ENCODE peak calls at places on chromosomes 2 and 18, in seven cellular contexts. M is stimulated activated naive B cell treated with anti-CD40 and anti-IgM and Interleukin-4, amounts not matched to agents 10 μg/mL and 1 μg/mL and 100 μg/mL, for 72 hours; R is GM03348; B is CD8-positive, alpha-beta T cell; E is central memory CD4-positive, alpha-beta T cell; S is activated naive CD4-positive, alpha-beta T cell treated with anti-CD3 and anti-CD28 coated beads, Interleukin-2, amount 50 U/mL, for 16 hours; Y is KG1. K is an unnamed sample.

GRCh38 chr2:64228126-64228678 is 84.0 kb upstream of the PELI1 start:
- DNase-seq in S (peak), Y (no peak), E (peak), M (peak), R (peak), B (peak), K (peak)

GRCh38 chr2:47720036-47720435 is 62.9 kb upstream of the MSH6 start:
- DNase-seq in B (no peak), S (no peak), E (no peak), M (no peak), Y (no peak), R (no peak), K (no peak)

GRCh38 chr2:101788995-101789970 is 91.8 kb downstream of the MAP4K4 start:
- DNase-seq in S (no peak), Y (no peak), E (no peak), M (no peak), B (no peak), R (no peak), K (no peak)

GRCh38 chr2:201880620-201881381 is 74.5 kb downstream of the CDK15 start:
- DNase-seq in E (no peak), S (no peak), Y (no peak), M (no peak), R (peak), B (no peak), K (no peak)

GRCh38 chr2:42722328-42723190 is 41.4 kb downstream of the OXER1 start:
- DNase-seq in M (peak), Y (no peak), E (no peak), R (peak), S (no peak), B (no peak), K (no peak)

GRCh38 chr2:70887550-70888229 is 48.0 kb upstream of the ATP6V1B1 start:
- DNase-seq in E (no peak), Y (no peak), R (no peak), S (peak), B (peak), M (no peak), K (no peak)

GRCh38 chr2:162071016-162071415 is 3.0 kb downstream of the DPP4 start:
- DNase-seq in R (no peak), M (no peak), B (no peak), S (no peak), Y (no peak), E (no peak), K (no peak)

GRCh38 chr2:160719116-160719515 is 225.5 kb upstream of the RBMS1 start:
- DNase-seq in M (no peak), R (peak), S (no peak), Y (no peak), B (no peak), E (no peak), K (no peak)

GRCh38 chr2:101253013-101253712 is 477 bp downstream of the CNOT11 start:
- DNase-seq in M (peak), R (peak), E (peak), S (peak), B (peak), Y (no peak), K (peak)

GRCh38 chr2:167508709-167509108 is 620.4 kb downstream of the XIRP2 start:
- DNase-seq in S (no peak), B (no peak), M (no peak), R (no peak), E (no peak), Y (no peak), K (no peak)

GRCh38 chr2:239569401-239570090 is 168.7 kb upstream of the HDAC4 start:
- DNase-seq in M (no peak), R (no peak), B (no peak), E (no peak), S (no peak), Y (no peak), K (no peak)

GRCh38 chr2:147223119-147223518 is 621.7 kb upstream of the ACVR2A start:
- DNase-seq in Y (no peak), E (no peak), M (no peak), B (no peak), R (no peak), S (no peak), K (no peak)

GRCh38 chr18:48408727-48409590 is at the start of gene ZBTB7C:
- DNase-seq in B (no peak), E (no peak), S (peak), Y (no peak), R (peak), M (no peak), K (peak)

GRCh38 chr2:26687785-26688184 is 4.7 kb upstream of the KCNK3 start:
- DNase-seq in R (no peak), S (no peak), M (no peak), E (no peak), B (no peak), Y (no peak), K (no peak)

GRCh38 chr18:532632-533031 is 32.1 kb upstream of the COLEC12 start:
- DNase-seq in E (no peak), S (no peak), Y (no peak), R (no peak), M (no peak), B (no peak), K (no peak)

GRCh38 chr2:20196053-20196880 is 28.7 kb downstream of the SDC1 start:
- DNase-seq in E (no peak), S (no peak), M (no peak), R (no peak), B (no peak), Y (no peak), K (no peak)

GRCh38 chr2:220246356-220246755 is 618.9 kb downstream of the SLC4A3 start:
- DNase-seq in E (no peak), B (no peak), R (no peak), S (no peak), M (no peak), Y (no peak), K (no peak)